ENCODE peak calls at places on chromosomes 3 and 15, in four cellular contexts. I is CD4-positive, alpha-beta T cell; S is psoas muscle; T is left lung. A is an unnamed sample.

GRCh38 chr3:4680227-4680691 is 187.1 kb downstream of the ITPR1 start:
- DNase-seq in T (no peak), S (no peak), I (no peak), A (no peak)

GRCh38 chr15:73804421-73804820 is 51.3 kb upstream of the INSYN1 start:
- DNase-seq in I (no peak), S (no peak), T (no peak), A (no peak)

GRCh38 chr3:155308831-155309230 is 15.3 kb upstream of the STRIT1 start:
- DNase-seq in S (no peak), T (no peak), I (no peak), A (no peak)

GRCh38 chr15:70271422-70272088 is 173.8 kb upstream of the TLE3 start:
- DNase-seq in T (peak), S (no peak), I (no peak), A (no peak)

GRCh38 chr15:87739866-87740265 is 516.7 kb downstream of the NTRK3 start:
- DNase-seq in S (no peak), T (no peak), I (no peak), A (no peak)

GRCh38 chr3:117510396-117510795 is 800.8 kb downstream of the TUSC7 start:
- DNase-seq in I (no peak), T (no peak), S (no peak), A (no peak)

GRCh38 chr3:171646357-171647133 is 163.7 kb downstream of the PLD1 start:
- DNase-seq in T (no peak), I (no peak), S (no peak), A (no peak)

GRCh38 chr3:4633078-4634004 is 140.2 kb downstream of the ITPR1 start:
- DNase-seq in S (no peak), T (no peak), I (no peak), A (no peak)

GRCh38 chr15:80645494-80646065 is 49.5 kb upstream of the ABHD17C start:
- DNase-seq in I (no peak), T (no peak), S (no peak), A (no peak)

GRCh38 chr3:46884427-46884826 is 6.9 kb downstream of the PTH1R start:
- DNase-seq in T (no peak), I (no peak), S (no peak), A (no peak)

GRCh38 chr15:101201411-101202174 is 50.3 kb downstream of the CHSY1 start:
- DNase-seq in I (no peak), S (peak), T (peak), A (peak)

GRCh38 chr3:30273304-30274072 is 332.9 kb upstream of the TGFBR2 start:
- DNase-seq in S (no peak), I (no peak), T (no peak), A (no peak)

GRCh38 chr3:192921793-192922192 is 4.1 kb upstream of the MB21D2 start:
- DNase-seq in I (no peak), T (no peak), S (no peak), A (no peak)

GRCh38 chr15:77282333-77282732 is 137.6 kb downstream of the PEAK1 start:
- DNase-seq in T (no peak), S (no peak), I (no peak), A (no peak)

GRCh38 chr3:43793648-43794372 is 103.1 kb downstream of the ABHD5 start:
- DNase-seq in I (no peak), T (no peak), S (no peak), A (no peak)

GRCh38 chr3:35908366-35909232 is 269.3 kb downstream of the ARPP21 start:
- DNase-seq in S (peak), T (peak), I (peak), A (no peak)

GRCh38 chr3:18657858-18658820 is 233.0 kb upstream of the SATB1 start:
- DNase-seq in S (no peak), I (no peak), T (no peak), A (no peak)

GRCh38 chr3:141242035-141242721 is 10.6 kb downstream of the PXYLP1 start:
- DNase-seq in I (no peak), S (peak), T (no peak), A (no peak)

GRCh38 chr3:177466076-177466475 is 268.8 kb upstream of the TBL1XR1 start:
- DNase-seq in T (no peak), S (no peak), I (no peak), A (no peak)

GRCh38 chr3:104596551-104596950 is 770.2 kb upstream of the ALCAM start:
- DNase-seq in T (no peak), I (no peak), S (no peak), A (no peak)

GRCh38 chr3:16513141-16514020 is at the start of gene RFTN1:
- DNase-seq in I (peak), T (peak), S (peak), A (no peak)

GRCh38 chr15:53811530-53811929 is 52.1 kb upstream of the WDR72 start:
- DNase-seq in T (no peak), S (no peak), I (no peak), A (no peak)

GRCh38 chr3:13587442-13587841 is 38.5 kb downstream of the FBLN2 start:
- DNase-seq in T (no peak), S (no peak), I (no peak), A (no peak)

GRCh38 chr15:55768670-55769185 is 25.8 kb upstream of the PRTG start:
- DNase-seq in T (no peak), I (no peak), S (no peak), A (no peak)

GRCh38 chr15:61063875-61064320 is 165.2 kb downstream of the RORA start:
- DNase-seq in T (no peak), S (no peak), I (no peak), A (no peak)

GRCh38 chr15:78640840-78641733 is at the start of gene CHRNB4:
- DNase-seq in S (no peak), I (no peak), T (no peak), A (no peak)

GRCh38 chr3:115834068-115834467 is 210.8 kb downstream of the GAP43 start:
- DNase-seq in T (no peak), I (no peak), S (no peak), A (no peak)

GRCh38 chr3:123951522-123952447 is 9.2 kb downstream of the CCDC14 start:
- DNase-seq in I (no peak), T (no peak), S (no peak), A (no peak)

GRCh38 chr3:11565492-11565891 is 78.2 kb downstream of the VGLL4 start:
- DNase-seq in T (no peak), S (no peak), I (no peak), A (no peak)

GRCh38 chr3:149199474-149199873 is 22.2 kb downstream of the CP start:
- DNase-seq in I (no peak), T (no peak), S (no peak), A (no peak)

GRCh38 chr3:65534825-65535224 is 503.9 kb downstream of the MAGI1 start:
- DNase-seq in T (no peak), S (no peak), I (no peak), A (no peak)

DNA sequence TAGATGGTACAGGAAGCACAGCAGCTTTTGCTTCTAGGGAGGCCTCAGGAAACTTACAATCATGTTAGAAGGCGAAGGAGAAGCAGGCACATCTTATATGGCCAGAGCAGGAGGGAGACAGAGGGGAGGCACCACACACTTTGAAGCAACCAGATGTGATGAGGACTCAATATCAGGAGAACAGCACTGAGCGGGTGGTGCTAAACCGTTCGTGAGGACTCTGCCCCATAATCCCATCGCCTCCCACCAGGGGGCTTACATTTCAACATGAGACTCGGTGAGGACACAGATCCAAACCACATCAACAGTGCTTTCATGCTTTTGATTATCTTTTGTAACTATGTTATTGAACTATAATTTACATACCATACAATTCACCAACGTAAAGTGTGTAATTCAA is 7.6 kb upstream of the TMEM44 start:
- DNase-seq in T (no peak), I (peak), S (no peak), A (no peak)
- TF ChIP-seq CTCF in T (peak), I (peak), S (peak), A (peak)

DNA sequence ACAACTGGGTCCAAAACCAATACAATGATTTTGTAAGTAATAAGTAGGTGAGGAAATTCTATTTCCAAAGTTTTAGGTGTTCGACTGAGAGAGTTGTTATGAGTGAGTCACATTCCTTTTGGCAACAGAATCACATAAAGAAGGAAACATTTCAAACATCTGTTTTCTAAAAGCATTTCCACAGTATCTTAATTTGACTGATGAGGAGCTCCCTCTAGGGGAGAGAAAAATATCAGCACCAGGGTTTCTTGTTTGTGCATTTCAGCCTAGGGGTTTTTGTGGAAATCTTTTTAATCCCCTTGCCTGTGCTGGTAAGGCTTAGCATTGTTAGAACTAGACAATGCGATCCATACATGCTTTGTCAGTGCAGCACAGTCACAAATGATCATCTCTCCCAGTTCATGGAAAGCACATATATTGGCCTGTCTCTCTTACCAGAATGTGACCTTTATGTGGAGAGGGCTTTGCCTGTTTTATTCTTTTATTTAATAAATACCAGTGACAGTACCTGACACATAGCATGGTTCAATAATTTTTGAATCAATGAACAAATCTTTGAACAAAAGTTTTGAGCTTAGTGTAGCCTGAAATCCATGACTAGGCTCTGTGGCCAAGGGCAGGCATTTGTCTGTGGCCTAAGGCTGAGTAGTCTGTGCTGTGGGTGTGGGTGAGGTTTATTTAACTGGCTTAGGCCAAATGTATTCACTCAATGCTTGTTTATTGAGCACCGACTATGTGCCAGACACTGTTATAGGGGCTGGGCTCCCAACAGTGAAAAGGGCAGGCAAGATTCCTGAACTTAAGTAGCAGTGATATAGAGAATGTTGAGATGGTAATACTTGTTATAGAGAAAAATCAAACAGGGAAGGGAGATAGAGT is 21.1 kb upstream of the IQCF6 start:
- DNase-seq in I (no peak), S (no peak), T (no peak), A (no peak)
- TF ChIP-seq CTCF in I (peak), S (peak), T (peak), A (peak)

GRCh38 chr15:68846851-68847439 is 26.2 kb upstream of the ANP32A start:
- DNase-seq in S (no peak), T (no peak), I (no peak), A (no peak)

GRCh38 chr15:68849477-68849876 is 28.8 kb upstream of the ANP32A start:
- DNase-seq in S (no peak), I (no peak), T (no peak), A (no peak)

GRCh38 chr15:68842958-68843357 is 22.3 kb upstream of the ANP32A start:
- DNase-seq in S (no peak), I (no peak), T (no peak), A (no peak)

GRCh38 chr15:68844856-68845550 is 24.3 kb upstream of the ANP32A start:
- DNase-seq in T (no peak), S (no peak), I (no peak), A (no peak)

GRCh38 chr15:68843425-68844311 is 23.0 kb upstream of the ANP32A start:
- DNase-seq in T (no peak), S (no peak), I (no peak), A (no peak)
- TF ChIP-seq CTCF in T (no peak), S (no peak), I (no peak), A (no peak)

GRCh38 chr3:126927846-126928245 is 55.1 kb upstream of the PLXNA1 start:
- DNase-seq in T (no peak), I (no peak), S (no peak), A (no peak)
- TF ChIP-seq CTCF in T (no peak), I (no peak), S (no peak), A (no peak)

GRCh38 chr15:48624700-48625099 is 20.8 kb downstream of the FBN1 start:
- DNase-seq in I (no peak), T (no peak), S (no peak), A (no peak)

GRCh38 chr15:48628832-48629231 is 16.7 kb downstream of the FBN1 start:
- DNase-seq in S (no peak), T (no peak), I (no peak), A (no peak)

GRCh38 chr15:48630245-48630644 is 15.3 kb downstream of the FBN1 start:
- DNase-seq in I (no peak), T (no peak), S (no peak), A (no peak)

GRCh38 chr15:48625126-48625525 is 20.4 kb downstream of the FBN1 start:
- DNase-seq in T (no peak), I (no peak), S (no peak), A (peak)

GRCh38 chr15:48627260-48627969 is 18.1 kb downstream of the FBN1 start:
- DNase-seq in I (no peak), T (no peak), S (no peak), A (no peak)
- TF ChIP-seq CTCF in I (no peak), T (no peak), S (no peak), A (no peak)

DNA sequence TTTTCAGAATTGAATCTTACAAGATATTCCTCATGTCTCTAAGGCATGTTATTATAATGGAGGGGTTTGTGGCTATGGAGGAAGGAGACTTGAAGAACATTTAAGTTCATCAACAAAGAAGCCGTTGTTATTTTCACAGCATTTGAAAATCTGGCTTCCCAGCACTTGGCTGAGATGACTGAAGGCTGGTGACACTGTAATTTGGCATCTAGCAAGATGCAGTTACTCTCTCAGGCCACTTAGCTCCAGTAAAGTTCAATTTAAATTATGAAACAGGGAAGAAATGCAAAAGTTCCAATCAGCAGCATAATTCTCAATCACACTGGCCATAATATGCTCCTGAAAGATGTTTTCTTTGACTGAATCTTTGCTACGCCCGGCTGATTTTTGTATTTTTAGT is 139.4 kb upstream of the NUDT16 start:
- DNase-seq in S (no peak), T (no peak), I (no peak), A (no peak)
- TF ChIP-seq CTCF in S (no peak), T (no peak), I (no peak), A (peak)